ENCODE peak calls at places on chromosomes 6 and 20, in ten cellular contexts. W is stimulated activated CD8-positive, alpha-beta memory T cell treated with anti-CD3 and anti-CD28 coated beads, Interleukin-15, amount 100 ng/mL, for 24 hours; Y is adrenal gland; U is SK-MEL-5; O is NCI-H69; C is HFF-Myc; H is T-helper 2 cell; J is BE2C; F is HL-60; I is neural progenitor cell. X is an unnamed sample.

GRCh38 chr20:54554006-54554405 is 78.6 kb downstream of the DOK5 start:
- DNase-seq in F (no peak), Y (no peak), O (no peak), C (no peak), I (no peak), J (no peak), H (no peak), U (no peak), W (no peak), X (no peak)

GRCh38 chr6:37072526-37072925 is 67.1 kb downstream of the FGD2 start:
- DNase-seq in U (no peak), I (no peak), F (peak), H (no peak), O (no peak), Y (no peak), C (no peak), J (no peak), W (no peak), X (no peak)

GRCh38 chr6:36615018-36615761 is 21.0 kb downstream of the SRSF3 start:
- DNase-seq in I (peak), F (peak), W (no peak), C (no peak), O (peak), H (peak), Y (peak), J (peak), U (peak), X (peak)

GRCh38 chr6:11754625-11755289 is 23.8 kb downstream of the ADTRP start:
- DNase-seq in Y (no peak), J (no peak), F (no peak), U (no peak), I (no peak), H (no peak), O (no peak), C (no peak), W (no peak), X (no peak)

GRCh38 chr6:130535242-130535641 is 169.4 kb downstream of the TMEM200A start:
- DNase-seq in O (no peak), W (no peak), C (no peak), F (no peak), Y (no peak), H (no peak), U (no peak), I (no peak), J (no peak), X (no peak)

GRCh38 chr20:49785149-49785850 is 27.3 kb upstream of the SLC9A8 start:
- DNase-seq in O (no peak), I (no peak), F (no peak), U (no peak), Y (no peak), W (no peak), J (no peak), C (no peak), H (no peak), X (no peak)

GRCh38 chr20:5608104-5608447 is 142.1 kb upstream of the SHLD1 start:
- DNase-seq in H (no peak), C (no peak), W (no peak), Y (no peak), F (no peak), O (peak), I (peak), U (no peak), J (no peak), X (no peak)

GRCh38 chr6:9140181-9140580 is 704.8 kb upstream of the SLC35B3 start:
- DNase-seq in I (no peak), C (no peak), F (no peak), J (no peak), W (no peak), U (no peak), H (no peak), O (peak), Y (peak), X (no peak)

GRCh38 chr20:25534845-25535244 is 50.5 kb downstream of the NINL start:
- DNase-seq in F (no peak), U (peak), H (no peak), I (no peak), O (no peak), Y (no peak), W (no peak), J (no peak), C (no peak), X (no peak)

GRCh38 chr6:134529921-134530320 is 212.0 kb upstream of the SGK1 start:
- DNase-seq in Y (no peak), J (no peak), H (peak), U (no peak), W (no peak), F (peak), O (no peak), C (no peak), I (no peak), X (no peak)

GRCh38 chr6:70686548-70687133 is 19.0 kb downstream of the SMAP1 start:
- DNase-seq in O (peak), J (no peak), I (peak), Y (no peak), U (peak), H (peak), W (no peak), F (no peak), C (peak), X (no peak)

GRCh38 chr6:135062735-135063134 is 8.1 kb upstream of the HBS1L start:
- DNase-seq in J (no peak), C (no peak), I (no peak), O (peak), W (no peak), H (no peak), Y (no peak), F (no peak), U (no peak), X (no peak)